ENCODE peak calls at places on chromosome 13, in nine cellular contexts. B is PC-3; O is right lobe of liver; F is right atrium auricular region; N is lower lobe of right lung; V is neural progenitor cell; L is body of pancreas; S is CD4-positive, CD25-positive, alpha-beta regulatory T cell; Q is H1. R is an unnamed sample.

GRCh38 chr13:80558074-80558473 is 217.1 kb upstream of the SPRY2 start:
- DNase-seq in B (peak; percentile 44), O (no peak), F (no peak), N (no peak), V (no peak), L (no peak), S (no peak), Q (no peak), R (no peak)

GRCh38 chr13:46317120-46317519 is 69.9 kb downstream of the RUBCNL start:
- DNase-seq in B (no peak), O (no peak), F (no peak), N (no peak), V (no peak), L (no peak), S (no peak), Q (no peak), R (no peak)

GRCh38 chr13:87778128-87778527 is 107.0 kb downstream of the SLITRK5 start:
- DNase-seq in B (no peak), O (no peak), F (no peak), N (no peak), V (no peak), L (no peak), S (no peak), Q (no peak), R (no peak)

GRCh38 chr13:37666036-37666435 is 67.5 kb upstream of the POSTN start:
- DNase-seq in B (no peak), O (no peak), F (no peak), N (no peak), V (no peak), L (no peak), S (no peak), Q (no peak), R (no peak)

GRCh38 chr13:28658539-28658795 is 463 bp upstream of the POMP start:
- DNase-seq in B (no peak), O (no peak), F (no peak), N (no peak), V (no peak), L (no peak), S (no peak), Q (no peak), R (no peak)

GRCh38 chr13:95343944-95344343 is 42.7 kb upstream of the ABCC4 start:
- DNase-seq in B (no peak), O (no peak), F (no peak), N (no peak), V (no peak), L (no peak), S (no peak), Q (no peak), R (no peak)

GRCh38 chr13:101545521-101545920 is 93.0 kb downstream of the ITGBL1 start:
- DNase-seq in B (peak; percentile 46), O (no peak), F (no peak), N (no peak), V (no peak), L (no peak), S (no peak), Q (no peak), R (no peak)

GRCh38 chr13:112917056-112917664 is 51.9 kb upstream of the MCF2L start:
- DNase-seq in B (no peak), O (no peak), F (no peak), N (no peak), V (no peak), L (no peak), S (no peak), Q (no peak), R (no peak)

GRCh38 chr13:41631296-41631965 is 174.1 kb downstream of the RGCC start:
- DNase-seq in B (no peak), O (no peak), F (no peak), N (no peak), V (no peak), L (no peak), S (no peak), Q (no peak), R (no peak)

GRCh38 chr13:111909971-111910671 is 156.8 kb upstream of the SOX1 start:
- DNase-seq in B (no peak), O (no peak), F (peak; percentile 47), N (no peak), V (no peak), L (no peak), S (no peak), Q (no peak), R (no peak)

GRCh38 chr13:50829896-50830295 is 13.6 kb downstream of the DLEU7 start:
- DNase-seq in B (no peak), O (no peak), F (no peak), N (no peak), V (no peak), L (no peak), S (no peak), Q (no peak), R (no peak)

GRCh38 chr13:50104493-50104892 is 89.2 kb downstream of the KCNRG start:
- DNase-seq in B (peak; percentile 68), O (no peak), F (no peak), N (no peak), V (no peak), L (no peak), S (no peak), Q (no peak), R (no peak)

GRCh38 chr13:21427741-21428140 is 31.4 kb downstream of the ZDHHC20 start:
- DNase-seq in B (no peak), O (no peak), F (no peak), N (no peak), V (no peak), L (no peak), S (no peak), Q (no peak), R (no peak)

DNA sequence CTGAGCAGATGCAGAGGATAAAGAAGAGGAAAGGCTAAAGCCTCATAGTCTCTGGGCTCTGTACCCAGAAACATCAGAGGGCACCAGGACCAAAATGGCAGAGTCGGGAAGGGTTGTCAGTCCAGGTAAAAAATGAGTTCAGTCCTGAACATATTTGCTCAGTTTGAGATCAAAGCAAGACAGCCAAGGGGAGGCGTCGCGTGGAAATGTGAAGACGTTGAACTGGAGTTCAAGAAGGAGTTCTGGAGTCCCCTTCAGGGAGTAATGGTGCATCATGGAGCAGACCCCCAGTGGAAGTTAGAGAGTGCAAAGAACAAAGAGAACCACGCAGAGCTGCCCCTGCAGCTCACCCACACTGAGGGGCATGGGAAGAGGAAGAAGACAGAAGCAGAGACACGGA is 4.8 kb downstream of the COL4A1 start:
- DNase-seq in B (no peak), O (no peak), F (peak; percentile 51), N (no peak), V (no peak), L (no peak), S (no peak), Q (no peak), R (no peak)
- H3K27me3 ChIP-seq in B (no peaks in the 10 kb centered on the region), O (peaks cover 12% of the 10 kb centered on the region), F (no peaks in the 10 kb centered on the region), N (peaks cover 14% of the 10 kb centered on the region), V (no peaks in the 10 kb centered on the region), L (peaks cover 3% of the 10 kb centered on the region), S (peaks cover 18% of the 10 kb centered on the region), Q (no peaks in the 10 kb centered on the region), R (no peaks in the 10 kb centered on the region)

DNA sequence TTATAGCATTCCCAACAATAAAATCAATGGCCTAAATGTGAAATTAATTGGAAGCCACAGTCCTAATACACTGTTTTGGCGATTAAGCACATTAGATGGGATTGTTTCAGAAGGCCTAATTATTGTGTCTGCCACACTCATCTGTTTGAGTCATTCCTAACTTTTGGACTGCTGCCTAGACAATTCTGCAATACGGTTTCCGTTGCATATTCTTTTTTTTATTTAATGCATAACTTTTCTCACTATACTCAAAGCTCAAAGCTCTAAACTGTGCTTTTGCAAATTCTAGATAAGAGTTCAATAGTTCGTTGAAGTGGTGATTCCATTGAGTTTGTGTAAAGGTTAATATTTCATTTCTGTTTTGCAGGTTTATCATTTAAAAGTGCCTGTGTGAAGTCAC is 53.1 kb downstream of the MBNL2 start:
- DNase-seq in B (peak; percentile 75), O (no peak), F (no peak), N (no peak), V (no peak), L (no peak), S (no peak), Q (no peak), R (no peak)
- H3K4me1 ChIP-seq in B (peaks cover 55% of the 10 kb centered on the region), O (no peaks in the 10 kb centered on the region), F (peaks cover 86% of the 10 kb centered on the region), N (peaks cover 70% of the 10 kb centered on the region), V (no peaks in the 10 kb centered on the region), L (peaks cover 72% of the 10 kb centered on the region), S (peaks cover 3% of the 10 kb centered on the region), Q (peaks cover 4% of the 10 kb centered on the region), R (peaks cover 3% of the 10 kb centered on the region)

DNA sequence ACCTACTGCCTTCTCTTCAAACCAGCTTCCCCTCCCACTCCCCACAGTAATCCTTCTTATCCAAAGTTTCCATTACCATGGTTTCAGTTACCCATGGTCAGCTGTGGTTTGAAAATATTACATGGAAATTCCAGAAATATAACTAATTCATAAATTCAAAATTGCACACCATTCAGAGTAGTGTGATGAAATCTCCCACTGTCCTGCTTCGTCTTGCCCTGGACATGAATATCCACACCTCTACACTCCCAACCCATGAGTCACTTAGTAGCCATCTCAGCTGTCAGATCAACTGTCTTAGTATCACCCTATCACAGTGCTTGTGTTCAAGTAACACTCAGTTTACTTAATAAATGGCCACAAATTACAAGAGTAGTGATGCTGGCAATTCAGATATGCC is 3.8 kb upstream of the KCTD12 start:
- DNase-seq in B (peak; percentile 8), O (no peak), F (no peak), N (no peak), V (no peak), L (no peak), S (no peak), Q (no peak), R (no peak)
- H3K27me3 ChIP-seq in B (no peaks in the 10 kb centered on the region), O (no peaks in the 10 kb centered on the region), F (no peaks in the 10 kb centered on the region), N (no peaks in the 10 kb centered on the region), V (peaks cover 99% of the 10 kb centered on the region), L (no peaks in the 10 kb centered on the region), S (peaks cover 16% of the 10 kb centered on the region), Q (peaks cover 26% of the 10 kb centered on the region), R (no peaks in the 10 kb centered on the region)

GRCh38 chr13:27132538-27132937 is 39.1 kb downstream of the USP12 start:
- DNase-seq in B (no peak), O (no peak), F (no peak), N (no peak), V (no peak), L (no peak), S (peak; percentile 80), Q (no peak), R (no peak)

GRCh38 chr13:27137759-27138158 is 33.9 kb downstream of the USP12 start:
- DNase-seq in B (no peak), O (no peak), F (no peak), N (no peak), V (no peak), L (no peak), S (no peak), Q (no peak), R (no peak)

GRCh38 chr13:27131906-27132305 is 39.7 kb downstream of the USP12 start:
- DNase-seq in B (no peak), O (no peak), F (no peak), N (no peak), V (no peak), L (no peak), S (no peak), Q (no peak), R (no peak)

GRCh38 chr13:27133889-27134288 is 37.7 kb downstream of the USP12 start:
- DNase-seq in B (no peak), O (peak; percentile 60), F (no peak), N (no peak), V (no peak), L (no peak), S (no peak), Q (no peak), R (no peak)

DNA sequence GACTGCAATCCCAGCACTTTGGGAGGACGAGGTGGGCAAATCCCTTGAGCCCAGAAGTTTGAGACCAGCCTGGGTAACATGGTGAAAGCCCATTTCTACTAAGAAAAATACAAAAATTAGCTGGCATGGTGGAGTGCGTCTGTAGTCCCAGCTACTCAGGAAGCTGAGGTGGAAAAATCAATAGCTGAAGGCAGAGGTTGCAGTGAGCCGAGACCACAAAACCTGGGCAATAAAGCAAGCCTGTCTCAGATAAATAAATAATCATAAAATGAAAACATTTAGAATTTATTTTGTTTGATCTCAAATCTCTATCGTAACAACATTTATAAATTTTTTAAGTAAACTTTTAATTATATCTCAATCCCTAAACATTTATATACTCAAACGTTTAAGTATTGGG is 36.6 kb downstream of the USP12 start:
- DNase-seq in B (peak; percentile 46), O (no peak), F (no peak), N (no peak), V (no peak), L (no peak), S (no peak), Q (no peak), R (no peak)
- H3K4me1 ChIP-seq in B (peaks cover 33% of the 10 kb centered on the region), O (no peaks in the 10 kb centered on the region), F (peaks cover 37% of the 10 kb centered on the region), N (peaks cover 44% of the 10 kb centered on the region), V (no peaks in the 10 kb centered on the region), L (peaks cover 31% of the 10 kb centered on the region), S (peaks cover 36% of the 10 kb centered on the region), Q (peaks cover 17% of the 10 kb centered on the region), R (peaks cover 9% of the 10 kb centered on the region)

R was measured in heart right ventricle.